ENCODE peak calls at places on chromosomes 12 and 14, in four cellular contexts. V is MM.1S; C is AG09319; I is CD8-positive, alpha-beta T cell. K is an unnamed sample.
A peak's percentile ranks its signal among the peaks of the same experiment; 100 is the strongest.

GRCh38 chr12:69555461-69555860 is 29.8 kb upstream of the CCT2 start:
- DNase-seq in C (peak; percentile 53), V (no peak), I (no peak), K (no peak)

GRCh38 chr14:61453103-61453767 is 131.9 kb downstream of the PRKCH start:
- DNase-seq in I (no peak), V (no peak), C (no peak), K (no peak)

GRCh38 chr12:43869184-43869583 is 33.3 kb downstream of the TMEM117 start:
- DNase-seq in I (no peak), V (no peak), C (no peak), K (no peak)

GRCh38 chr14:101010835-101011234 is 107.3 kb upstream of the RTL1 start:
- DNase-seq in C (no peak), V (no peak), I (no peak), K (no peak)

GRCh38 chr12:20097561-20097960 is 270.8 kb upstream of the PDE3A start:
- DNase-seq in V (no peak), C (no peak), I (no peak), K (peak; percentile 53)

GRCh38 chr12:114430306-114430705 is 24.4 kb upstream of the TBX5 start:
- DNase-seq in V (peak; percentile 30), C (no peak), I (no peak), K (no peak)

GRCh38 chr14:68704736-68705720 is 87.8 kb downstream of the ZFP36L1 start:
- DNase-seq in V (no peak), C (no peak), I (no peak), K (no peak)

GRCh38 chr14:97380539-97380941 is 583.4 kb downstream of the VRK1 start:
- DNase-seq in C (no peak), V (no peak), I (peak; percentile 50), K (no peak)

GRCh38 chr14:70642313-70643235 is 858 bp downstream of the TTC9 start:
- DNase-seq in I (peak; percentile 43), C (no peak), V (no peak), K (peak; percentile 73)

GRCh38 chr12:126582231-126582630 is 1517.0 kb downstream of the AACS start:
- DNase-seq in C (no peak), V (no peak), I (no peak), K (no peak)

GRCh38 chr14:88296343-88296742 is 26.7 kb downstream of the KCNK10 start:
- DNase-seq in V (no peak), I (no peak), C (no peak), K (no peak)

GRCh38 chr14:85532981-85533820 is 3.3 kb downstream of the FLRT2 start:
- DNase-seq in V (no peak), C (peak; percentile 80), I (no peak), K (peak; percentile 10)

GRCh38 chr12:112169966-112170365 is 44.6 kb downstream of the TRAFD1 start:
- DNase-seq in I (no peak), V (no peak), C (no peak), K (no peak)

GRCh38 chr14:30389134-30389900 is 169.6 kb upstream of the G2E3 start:
- DNase-seq in V (no peak), C (no peak), I (no peak), K (no peak)

GRCh38 chr14:39432179-39432618 is at the start of gene FBXO33:
- DNase-seq in C (peak; percentile 92), V (peak; percentile 83), I (peak; percentile 97), K (peak; percentile 97)

GRCh38 chr12:30795660-30796507 is 41.1 kb upstream of the CAPRIN2 start:
- DNase-seq in V (peak; percentile 65), C (no peak), I (peak; percentile 46), K (peak; percentile 85)

GRCh38 chr12:96198970-96199369 is 4.8 kb downstream of the ELK3 start:
- DNase-seq in I (no peak), V (no peak), C (no peak), K (no peak)

GRCh38 chr12:32253154-32253795 is 146.1 kb upstream of the FGD4 start:
- DNase-seq in C (no peak), V (no peak), I (no peak), K (no peak)

GRCh38 chr12:124967016-124967739 is 21.8 kb downstream of the DHX37 start:
- DNase-seq in V (no peak), C (no peak), I (no peak), K (no peak)

GRCh38 chr12:53676715-53677611 is 1.1 kb upstream of the ATP5MC2 start:
- DNase-seq in C (no peak), V (no peak), I (no peak), K (peak; percentile 47)

GRCh38 chr12:101207086-101207780 is 2.8 kb downstream of the SLC5A8 start:
- DNase-seq in I (no peak), C (no peak), V (no peak), K (no peak)

GRCh38 chr12:11804130-11804529 is 154.7 kb downstream of the ETV6 start:
- DNase-seq in C (no peak), V (no peak), I (no peak), K (no peak)

GRCh38 chr14:77615231-77616132 is 955 bp downstream of the SPTLC2 start:
- DNase-seq in C (no peak), I (no peak), V (no peak), K (no peak)

GRCh38 chr14:64727551-64728071 is 23.4 kb downstream of the PLEKHG3 start:
- DNase-seq in I (no peak), C (no peak), V (no peak), K (no peak)

GRCh38 chr12:76470028-76470939 is 89.3 kb downstream of the OSBPL8 start:
- DNase-seq in C (peak; percentile 38), V (peak; percentile 45), I (no peak), K (peak; percentile 48)

GRCh38 chr14:96629082-96629481 is 126.9 kb downstream of the PAPOLA start:
- DNase-seq in V (no peak), I (no peak), C (no peak), K (no peak)

GRCh38 chr12:94553875-94554274 is 94.2 kb upstream of the CEP83 start:
- DNase-seq in C (no peak), V (no peak), I (no peak), K (no peak)

GRCh38 chr12:115261691-115262398 is 577.9 kb upstream of the TBX3 start:
- DNase-seq in I (no peak), V (no peak), C (no peak), K (no peak)

GRCh38 chr14:93332032-93332852 is 594 bp downstream of the BTBD7 start:
- DNase-seq in C (no peak), V (peak; percentile 46), I (no peak), K (peak; percentile 77)

DNA sequence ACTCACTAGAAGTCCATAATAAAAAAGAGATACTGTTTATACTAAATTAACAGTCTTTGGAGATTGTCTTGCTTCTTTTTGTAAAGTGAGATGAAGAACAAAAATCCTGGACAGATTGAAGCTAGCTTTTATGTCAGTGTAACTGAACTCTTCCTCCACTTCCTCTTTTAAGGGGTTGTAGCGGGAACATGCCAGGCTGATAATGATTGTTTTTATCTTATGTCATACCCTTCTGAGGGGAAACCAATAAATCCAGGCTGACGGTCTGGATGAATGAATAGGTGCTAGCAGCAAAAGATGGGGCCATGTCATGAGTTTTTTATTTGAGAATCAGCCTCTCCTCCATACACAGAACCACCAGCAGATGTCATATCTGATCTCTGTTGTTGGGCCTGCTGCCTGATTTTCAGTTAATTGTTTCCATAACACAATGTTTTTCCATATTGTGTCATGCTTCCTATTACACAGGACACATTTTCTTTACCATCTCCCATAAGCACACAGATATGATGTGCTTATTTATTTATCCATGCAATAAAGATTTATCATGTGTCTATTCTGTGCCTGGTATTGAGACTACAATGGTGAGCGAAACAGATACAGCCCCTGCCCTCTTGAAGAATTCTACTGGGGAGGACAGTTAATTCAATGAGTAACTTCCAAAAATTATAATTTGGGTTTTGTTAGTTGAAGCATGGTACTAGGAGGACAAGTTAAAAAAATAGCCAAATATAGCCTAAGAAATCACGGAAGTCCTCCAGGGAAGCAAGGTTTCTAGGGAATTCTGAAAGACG is 33.5 kb upstream of the CRY1 start:
- DNase-seq in I (no peak), V (no peak), C (peak; percentile 7), K (no peak)
- TF ChIP-seq CTCF in I (peak; percentile 23), V (peak; percentile 17), C (peak; percentile 46), K (no peak)

GRCh38 chr12:26244503-26244902 is 49.1 kb downstream of the SSPN start:
- DNase-seq in V (no peak), C (no peak), I (no peak), K (no peak)

GRCh38 chr12:26242683-26243082 is 47.3 kb downstream of the SSPN start:
- DNase-seq in V (no peak), C (no peak), I (no peak), K (no peak)

GRCh38 chr12:26246483-26247164 is 51.3 kb downstream of the SSPN start:
- DNase-seq in C (no peak), I (no peak), V (no peak), K (no peak)

GRCh38 chr12:26247873-26248272 is 52.5 kb downstream of the SSPN start:
- DNase-seq in V (no peak), C (no peak), I (no peak), K (no peak)

DNA sequence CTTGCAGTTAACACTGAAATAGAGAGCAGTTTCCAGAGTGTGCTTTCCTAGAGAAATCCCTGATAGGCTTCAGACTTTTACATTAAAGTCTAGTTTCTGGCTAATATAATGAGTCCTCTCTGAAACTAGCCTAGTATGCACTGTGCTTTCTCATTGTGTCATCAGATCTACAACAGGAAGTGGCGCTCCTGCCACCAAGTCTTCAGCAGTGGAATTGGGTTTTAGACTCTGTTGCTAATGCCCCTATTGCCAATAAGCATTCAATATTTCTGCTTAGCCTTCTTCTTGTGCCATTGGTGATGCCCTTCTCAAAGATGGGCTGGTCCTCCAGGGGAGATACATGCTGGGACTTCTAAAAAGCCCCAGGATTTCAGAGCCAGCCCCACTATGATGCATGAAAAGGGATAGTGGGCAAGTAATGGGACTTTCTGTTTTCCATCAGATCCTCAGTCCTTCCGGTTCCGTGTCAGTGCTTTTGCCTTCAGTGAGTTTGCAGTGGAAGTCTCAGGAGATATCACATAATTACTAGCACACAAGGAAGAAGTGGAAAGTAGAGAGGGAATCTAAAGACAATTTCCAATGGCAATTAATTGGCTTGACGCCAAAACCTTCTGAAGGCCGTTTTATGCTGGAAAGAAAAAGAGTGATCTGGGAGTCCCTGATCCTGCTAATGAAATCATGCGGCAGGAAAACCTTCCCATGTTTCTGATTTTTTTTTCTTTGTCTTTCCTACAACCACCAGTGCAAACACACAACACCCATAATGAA is 50.0 kb downstream of the SSPN start:
- DNase-seq in C (no peak), V (peak; percentile 20), I (no peak), K (no peak)
- TF ChIP-seq CTCF in C (no peak), V (no peak), I (no peak), K (no peak)

DNA sequence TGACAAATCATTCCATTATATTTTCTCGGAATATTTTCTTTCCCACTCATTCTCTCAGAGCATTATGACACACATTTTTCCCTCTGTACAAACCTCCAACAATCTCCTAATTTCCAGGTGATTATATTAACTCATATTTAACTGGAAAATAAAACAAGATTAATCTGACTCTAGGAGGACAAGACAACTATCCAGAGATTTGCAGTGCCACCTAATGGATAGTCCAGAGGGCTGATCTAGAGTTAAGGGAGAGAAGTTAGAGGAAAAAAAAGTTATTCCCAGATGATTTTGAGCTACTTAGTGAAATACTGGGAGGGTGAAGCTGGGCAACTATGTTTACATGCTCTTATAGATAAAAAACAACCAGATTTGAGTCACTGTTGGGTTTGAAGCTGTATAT is 161.7 kb downstream of the ALX1 start:
- DNase-seq in I (no peak), C (no peak), V (no peak), K (peak; percentile 13)
- TF ChIP-seq CTCF in I (no peak), C (peak; percentile 42), V (peak; percentile 16), K (no peak)

DNA sequence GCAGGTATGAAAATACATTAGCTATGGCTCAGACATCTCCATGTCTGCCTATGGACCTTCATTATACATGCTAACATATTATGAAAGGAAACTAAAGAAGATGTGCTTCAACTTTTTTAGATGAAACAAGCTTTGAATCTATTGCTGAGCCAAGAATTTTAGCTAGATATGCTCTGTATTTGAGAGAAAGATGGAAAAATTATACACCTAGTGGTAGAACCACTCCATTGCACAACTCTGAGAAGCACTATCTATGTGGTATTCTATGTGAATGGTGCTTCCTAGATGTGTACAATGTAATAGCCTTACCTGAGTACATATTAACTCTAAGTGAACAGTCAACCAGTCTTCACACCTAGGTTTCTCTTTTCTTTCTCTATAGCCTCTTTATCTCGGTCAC is 17.3 kb downstream of the EPYC start:
- DNase-seq in I (no peak), C (no peak), V (no peak), K (no peak)
- TF ChIP-seq CTCF in I (no peak), C (no peak), V (peak; percentile 26), K (no peak)

K was measured in GM13976.